ENCODE peak calls at places on chromosome 18, in seven cellular contexts. M, N, Y, Q, A, R and J are unnamed samples.

GRCh38 chr18:78898066-78898465 is 81.6 kb upstream of the SALL3 start:
- DNase-seq in N (no peak), M (no peak), R (no peak), Y (no peak), Q (no peak), A (no peak), J (no peak)

GRCh38 chr18:21509062-21509461 is 91.4 kb downstream of the ESCO1 start:
- DNase-seq in N (no peak), M (no peak), Q (no peak), A (no peak), R (no peak), Y (no peak), J (no peak)

GRCh38 chr18:46019956-46020355 is 52.1 kb downstream of the PSTPIP2 start:
- DNase-seq in Q (no peak), N (peak; percentile 33), A (no peak), R (no peak), M (no peak), Y (no peak), J (no peak)

GRCh38 chr18:25814841-25815458 is 275.5 kb downstream of the SS18 start:
- DNase-seq in A (no peak), Q (no peak), M (no peak), Y (no peak), N (no peak), R (no peak), J (no peak)

GRCh38 chr18:74115046-74115445 is 32.6 kb downstream of the FBXO15 start:
- DNase-seq in A (no peak), Y (no peak), N (peak; percentile 10), Q (no peak), M (no peak), R (no peak), J (no peak)

GRCh38 chr18:49400398-49401072 is 59.9 kb downstream of the DYM start:
- DNase-seq in A (no peak), R (no peak), N (no peak), Y (no peak), M (no peak), Q (no peak), J (no peak)

GRCh38 chr18:36544036-36544725 is 246.7 kb downstream of the FHOD3 start:
- DNase-seq in M (no peak), N (no peak), Q (peak; percentile 40), Y (no peak), R (peak; percentile 79), A (no peak), J (no peak)

GRCh38 chr18:50816767-50817166 is 3.0 kb downstream of the MRO start:
- DNase-seq in M (no peak), R (no peak), Y (no peak), N (no peak), Q (no peak), A (no peak), J (no peak)

GRCh38 chr18:58843662-58844035 is 21.0 kb upstream of the ZNF532 start:
- DNase-seq in R (no peak), A (no peak), Y (no peak), M (no peak), N (no peak), Q (no peak), J (no peak)

GRCh38 chr18:65938592-65939372 is 188.0 kb downstream of the CDH7 start:
- DNase-seq in A (no peak), Q (no peak), R (peak; percentile 17), Y (no peak), N (peak; percentile 16), M (no peak), J (no peak)

GRCh38 chr18:77096936-77097886 is 35.4 kb downstream of the MBP start:
- DNase-seq in N (no peak), A (no peak), Q (no peak), Y (no peak), R (peak; percentile 28), M (no peak), J (no peak)

GRCh38 chr18:48975817-48976649 is 25.3 kb upstream of the SMAD7 start:
- DNase-seq in M (peak; percentile 31), Y (peak; percentile 91), A (peak; percentile 30), R (peak; percentile 58), N (peak; percentile 57), Q (peak; percentile 72), J (peak; percentile 80)

GRCh38 chr18:75208055-75208835 is 694 bp downstream of the PTGR3 start:
- DNase-seq in A (peak; percentile 16), Y (peak; percentile 89), R (peak; percentile 51), Q (peak; percentile 72), N (peak; percentile 61), M (no peak), J (peak; percentile 48)

GRCh38 chr18:10419420-10420103 is 34.9 kb upstream of the APCDD1 start:
- DNase-seq in Y (no peak), R (no peak), M (no peak), N (peak; percentile 9), Q (no peak), A (no peak), J (no peak)

GRCh38 chr18:48539406-48540328 is 836 bp downstream of the CTIF start:
- DNase-seq in Y (peak; percentile 86), M (no peak), N (peak; percentile 62), Q (peak; percentile 54), R (peak; percentile 57), A (no peak), J (no peak)

GRCh38 chr18:76018211-76018610 is 476.8 kb downstream of the ZNF516 start:
- DNase-seq in A (no peak), N (no peak), Y (no peak), M (no peak), R (no peak), Q (no peak), J (no peak)

GRCh38 chr18:32332708-32333107 is 138.0 kb downstream of the GAREM1 start:
- DNase-seq in A (no peak), M (no peak), R (no peak), Q (no peak), Y (no peak), N (no peak), J (no peak)

GRCh38 chr18:54671291-54671881 is 80.3 kb downstream of the DYNAP start:
- DNase-seq in A (no peak), Y (no peak), Q (no peak), M (no peak), R (peak; percentile 1), N (peak; percentile 63), J (peak; percentile 38)

GRCh38 chr18:9530226-9531009 is 55.1 kb downstream of the RALBP1 start:
- DNase-seq in A (no peak), R (no peak), N (no peak), M (no peak), Y (no peak), Q (no peak), J (no peak)

GRCh38 chr18:24201699-24202687 is 63.1 kb downstream of the CABYR start:
- DNase-seq in Q (no peak), R (peak; percentile 38), Y (no peak), A (no peak), M (no peak), N (no peak), J (no peak)

GRCh38 chr18:24078391-24078790 is 60.5 kb upstream of the CABYR start:
- DNase-seq in Q (no peak), N (no peak), Y (no peak), R (no peak), M (no peak), A (no peak), J (no peak)